ENCODE peak calls at places on chromosomes 13 and 19, in seven cellular contexts. One of them, this sample, is unnamed.
A peak's percentile ranks its signal among the peaks of the same experiment; 100 is the strongest.

GRCh38 chr13:27026396-27026795 is 145.2 kb downstream of the USP12 start:
- DNase-seq in mesendoderm: no peak
- DNase-seq in H1: no peak
- DNase-seq in neuronal stem cell: no peak
- DNase-seq in H9: peak; percentile 10
- DNase-seq in IMR-90: no peak
- DNase-seq in mesenchymal stem cell: no peak
- DNase-seq in this sample: no peak

GRCh38 chr13:74202129-74202528 is 67.9 kb upstream of the KLF12 start:
- DNase-seq in mesendoderm: no peak
- DNase-seq in H1: no peak
- DNase-seq in neuronal stem cell: no peak
- DNase-seq in H9: no peak
- DNase-seq in IMR-90: no peak
- DNase-seq in mesenchymal stem cell: no peak
- DNase-seq in this sample: no peak

GRCh38 chr19:46265217-46265828 is 31.5 kb upstream of the HIF3A start:
- DNase-seq in mesendoderm: peak; percentile 91
- DNase-seq in H1: peak; percentile 82
- DNase-seq in neuronal stem cell: peak; percentile 81
- DNase-seq in H9: peak; percentile 83
- DNase-seq in IMR-90: peak; percentile 74
- DNase-seq in mesenchymal stem cell: peak; percentile 81
- DNase-seq in this sample: peak; percentile 83

GRCh38 chr19:10719466-10719961 is 1.6 kb downstream of the DNM2 start:
- DNase-seq in mesendoderm: peak; percentile 11
- DNase-seq in H1: no peak
- DNase-seq in neuronal stem cell: no peak
- DNase-seq in H9: no peak
- DNase-seq in IMR-90: no peak
- DNase-seq in mesenchymal stem cell: peak; percentile 5
- DNase-seq in this sample: no peak

GRCh38 chr19:36528921-36529518 is 949 bp upstream of the ZNF260 start:
- DNase-seq in mesendoderm: peak; percentile 57
- DNase-seq in H1: peak; percentile 43
- DNase-seq in neuronal stem cell: no peak
- DNase-seq in H9: peak; percentile 30
- DNase-seq in IMR-90: no peak
- DNase-seq in mesenchymal stem cell: no peak
- DNase-seq in this sample: peak; percentile 4

GRCh38 chr13:113430378-113431110 is 22.7 kb downstream of the ADPRHL1 start:
- DNase-seq in mesendoderm: no peak
- DNase-seq in H1: no peak
- DNase-seq in neuronal stem cell: no peak
- DNase-seq in H9: no peak
- DNase-seq in IMR-90: no peak
- DNase-seq in mesenchymal stem cell: no peak
- DNase-seq in this sample: no peak

GRCh38 chr19:12544401-12544876 is 6.8 kb downstream of the ZNF564 start:
- DNase-seq in mesendoderm: no peak
- DNase-seq in H1: no peak
- DNase-seq in neuronal stem cell: no peak
- DNase-seq in H9: no peak
- DNase-seq in IMR-90: peak; percentile 19
- DNase-seq in mesenchymal stem cell: no peak
- DNase-seq in this sample: peak; percentile 63

GRCh38 chr13:33009019-33009418 is 7.2 kb upstream of the KL start:
- DNase-seq in mesendoderm: no peak
- DNase-seq in H1: no peak
- DNase-seq in neuronal stem cell: no peak
- DNase-seq in H9: no peak
- DNase-seq in IMR-90: no peak
- DNase-seq in mesenchymal stem cell: no peak
- DNase-seq in this sample: no peak

GRCh38 chr13:42056146-42056545 is 7.7 kb downstream of the DGKH start:
- DNase-seq in mesendoderm: no peak
- DNase-seq in H1: no peak
- DNase-seq in neuronal stem cell: no peak
- DNase-seq in H9: no peak
- DNase-seq in IMR-90: no peak
- DNase-seq in mesenchymal stem cell: no peak
- DNase-seq in this sample: no peak

GRCh38 chr13:72696590-72696989 is 30.8 kb downstream of the MZT1 start:
- DNase-seq in mesendoderm: no peak
- DNase-seq in H1: no peak
- DNase-seq in neuronal stem cell: no peak
- DNase-seq in H9: no peak
- DNase-seq in IMR-90: peak; percentile 10
- DNase-seq in mesenchymal stem cell: peak; percentile 18
- DNase-seq in this sample: no peak

DNA sequence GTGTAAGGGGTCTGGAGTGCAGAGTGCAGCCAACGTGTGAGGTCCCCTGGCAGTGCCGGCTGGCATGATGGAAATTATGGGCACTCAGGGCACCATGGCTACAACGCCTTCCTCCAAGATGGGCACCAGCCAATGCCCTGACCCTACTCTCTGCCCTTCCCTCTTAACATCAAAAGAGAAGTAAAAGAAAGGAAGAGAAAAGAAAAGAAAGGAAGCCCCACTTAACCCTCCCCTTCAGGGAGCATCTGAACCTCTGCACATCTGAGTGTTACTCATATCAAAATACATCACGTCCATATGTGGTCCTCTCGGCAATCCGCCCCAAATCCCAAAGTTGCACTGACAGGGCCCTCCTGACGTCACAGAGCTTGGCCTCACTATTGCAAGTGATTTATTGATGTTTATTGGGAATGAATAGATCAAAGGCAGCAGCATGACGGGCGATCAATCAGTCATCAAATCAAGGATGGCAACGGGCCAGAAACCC is 1.4 kb downstream of the TSHZ3 start:
- DNase-seq in mesendoderm: no peak
- DNase-seq in H1: no peak
- DNase-seq in neuronal stem cell: no peak
- DNase-seq in H9: no peak
- DNase-seq in IMR-90: peak; percentile 87
- DNase-seq in mesenchymal stem cell: no peak
- DNase-seq in this sample: no peak
- H2BK120ac ChIP-seq in mesendoderm: no peak overlapping the region
- H2BK120ac ChIP-seq in H1: no peak overlapping the region
- H2BK120ac ChIP-seq in neuronal stem cell: no peak overlapping the region
- H2BK120ac ChIP-seq in H9: no peak overlapping the region
- H2BK120ac ChIP-seq in IMR-90: peak overlapping the region; percentile 45
- H2BK120ac ChIP-seq in mesenchymal stem cell: no peak overlapping the region
- H2BK120ac ChIP-seq in this sample: no peak overlapping the region

GRCh38 chr19:55857974-55858373 is 21.6 kb downstream of the NLRP4 start:
- DNase-seq in mesendoderm: no peak
- DNase-seq in H1: no peak
- DNase-seq in neuronal stem cell: no peak
- DNase-seq in H9: no peak
- DNase-seq in IMR-90: no peak
- DNase-seq in mesenchymal stem cell: no peak
- DNase-seq in this sample: no peak

GRCh38 chr19:55858401-55858800 is 22.1 kb downstream of the NLRP4 start:
- DNase-seq in mesendoderm: no peak
- DNase-seq in H1: no peak
- DNase-seq in neuronal stem cell: no peak
- DNase-seq in H9: no peak
- DNase-seq in IMR-90: no peak
- DNase-seq in mesenchymal stem cell: no peak
- DNase-seq in this sample: no peak

GRCh38 chr19:55857149-55857548 is 20.8 kb downstream of the NLRP4 start:
- DNase-seq in mesendoderm: no peak
- DNase-seq in H1: no peak
- DNase-seq in neuronal stem cell: no peak
- DNase-seq in H9: no peak
- DNase-seq in IMR-90: no peak
- DNase-seq in mesenchymal stem cell: no peak
- DNase-seq in this sample: no peak

DNA sequence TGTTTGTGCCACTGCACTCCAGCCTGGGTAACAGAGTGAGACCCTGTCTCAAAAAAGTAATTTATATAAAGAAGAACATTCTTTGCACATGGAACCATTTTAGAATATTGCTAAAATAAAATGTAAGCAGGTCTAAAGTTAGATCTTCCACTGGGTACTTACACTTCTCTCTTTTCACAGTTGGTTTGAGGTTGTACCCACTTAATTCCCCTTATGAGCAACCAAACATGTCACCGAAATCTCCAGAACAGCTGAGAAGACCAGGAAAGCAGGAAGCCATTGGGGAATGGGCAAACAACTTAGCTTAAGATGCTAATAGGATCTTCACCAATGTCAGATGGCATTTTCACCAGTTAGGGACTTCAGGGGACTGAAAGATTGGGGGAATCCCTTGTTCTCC is 18.8 kb downstream of the NLRP4 start:
- DNase-seq in mesendoderm: no peak
- DNase-seq in H1: no peak
- DNase-seq in neuronal stem cell: no peak
- DNase-seq in H9: no peak
- DNase-seq in IMR-90: no peak
- DNase-seq in mesenchymal stem cell: no peak
- DNase-seq in this sample: no peak
- H3K4me1 ChIP-seq in mesendoderm: no peaks in the 10 kb centered on the region
- H3K4me1 ChIP-seq in H1: no peaks in the 10 kb centered on the region
- H3K4me1 ChIP-seq in neuronal stem cell: no peaks in the 10 kb centered on the region
- H3K4me1 ChIP-seq in H9: no peaks in the 10 kb centered on the region
- H3K4me1 ChIP-seq in IMR-90: no peaks in the 10 kb centered on the region
- H3K4me1 ChIP-seq in mesenchymal stem cell: no peaks in the 10 kb centered on the region
- H3K4me1 ChIP-seq in this sample: no peaks in the 10 kb centered on the region

GRCh38 chr19:48881741-48882657 is 9.8 kb downstream of the PPP1R15A start:
- DNase-seq in mesendoderm: peak; percentile 71
- DNase-seq in H1: peak; percentile 83
- DNase-seq in neuronal stem cell: no peak
- DNase-seq in H9: peak; percentile 85
- DNase-seq in IMR-90: no peak
- DNase-seq in mesenchymal stem cell: peak; percentile 71
- DNase-seq in this sample: peak; percentile 69
- H2BK120ac ChIP-seq in mesendoderm: no peak overlapping the region
- H2BK120ac ChIP-seq in H1: no peak overlapping the region
- H2BK120ac ChIP-seq in neuronal stem cell: no peak overlapping the region
- H2BK120ac ChIP-seq in H9: no peak overlapping the region
- H2BK120ac ChIP-seq in IMR-90: no peak overlapping the region
- H2BK120ac ChIP-seq in mesenchymal stem cell: no peak overlapping the region
- H2BK120ac ChIP-seq in this sample: no peak overlapping the region

DNA sequence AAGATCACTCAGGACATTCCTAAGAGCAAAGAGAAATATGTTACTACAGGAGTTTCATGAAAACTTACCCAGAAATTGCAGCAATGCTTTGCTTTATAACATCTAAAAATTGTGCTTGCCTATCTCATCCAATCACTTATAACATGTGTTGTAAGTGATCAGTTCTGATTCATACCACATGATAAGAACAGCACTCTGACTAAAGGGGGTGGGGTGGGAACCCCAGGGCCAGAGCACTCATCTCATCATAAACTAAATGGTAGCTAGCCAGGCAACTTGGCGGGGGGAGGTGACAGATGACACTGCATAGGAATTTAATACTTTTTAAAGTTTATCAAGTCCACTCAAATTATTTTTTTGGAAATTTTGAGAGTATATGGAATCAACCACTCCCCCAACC is 42.1 kb downstream of the FOXO1 start:
- DNase-seq in mesendoderm: peak; percentile 78
- DNase-seq in H1: no peak
- DNase-seq in neuronal stem cell: no peak
- DNase-seq in H9: no peak
- DNase-seq in IMR-90: no peak
- DNase-seq in mesenchymal stem cell: no peak
- DNase-seq in this sample: no peak
- H3K4me1 ChIP-seq in mesendoderm: no peaks in the 10 kb centered on the region
- H3K4me1 ChIP-seq in H1: peaks cover 18% of the 10 kb centered on the region
- H3K4me1 ChIP-seq in neuronal stem cell: peaks cover 3% of the 10 kb centered on the region
- H3K4me1 ChIP-seq in H9: peaks cover 11% of the 10 kb centered on the region
- H3K4me1 ChIP-seq in IMR-90: no peaks in the 10 kb centered on the region
- H3K4me1 ChIP-seq in mesenchymal stem cell: peaks cover 1% of the 10 kb centered on the region
- H3K4me1 ChIP-seq in this sample: peaks cover 4% of the 10 kb centered on the region

GRCh38 chr19:18478545-18479311 is 40.8 kb upstream of the ISYNA1 start:
- DNase-seq in mesendoderm: peak; percentile 84
- DNase-seq in H1: no peak
- DNase-seq in neuronal stem cell: no peak
- DNase-seq in H9: no peak
- DNase-seq in IMR-90: peak; percentile 94
- DNase-seq in mesenchymal stem cell: peak; percentile 97
- DNase-seq in this sample: peak; percentile 93
- H2BK120ac ChIP-seq in mesendoderm: no peak overlapping the region
- H2BK120ac ChIP-seq in H1: no peak overlapping the region
- H2BK120ac ChIP-seq in neuronal stem cell: no peak overlapping the region
- H2BK120ac ChIP-seq in H9: no peak overlapping the region
- H2BK120ac ChIP-seq in IMR-90: peak overlapping the region; percentile 88
- H2BK120ac ChIP-seq in mesenchymal stem cell: peak overlapping the region; percentile 87
- H2BK120ac ChIP-seq in this sample: peak overlapping the region; percentile 34

GRCh38 chr19:54906819-54907218 is 871 bp downstream of the NCR1 start:
- DNase-seq in mesendoderm: no peak
- DNase-seq in H1: no peak
- DNase-seq in neuronal stem cell: no peak
- DNase-seq in H9: no peak
- DNase-seq in IMR-90: no peak
- DNase-seq in mesenchymal stem cell: no peak
- DNase-seq in this sample: no peak
- H3K4me1 ChIP-seq in mesendoderm: peaks cover 4% of the 10 kb centered on the region
- H3K4me1 ChIP-seq in H1: peaks cover 3% of the 10 kb centered on the region
- H3K4me1 ChIP-seq in neuronal stem cell: peaks cover 3% of the 10 kb centered on the region
- H3K4me1 ChIP-seq in H9: peaks cover 4% of the 10 kb centered on the region
- H3K4me1 ChIP-seq in IMR-90: no peaks in the 10 kb centered on the region
- H3K4me1 ChIP-seq in mesenchymal stem cell: no peaks in the 10 kb centered on the region
- H3K4me1 ChIP-seq in this sample: peaks cover 12% of the 10 kb centered on the region

GRCh38 chr13:52931913-52932312 is 83.5 kb upstream of the PCDH8 start:
- DNase-seq in mesendoderm: no peak
- DNase-seq in H1: no peak
- DNase-seq in neuronal stem cell: no peak
- DNase-seq in H9: no peak
- DNase-seq in IMR-90: no peak
- DNase-seq in mesenchymal stem cell: no peak
- DNase-seq in this sample: no peak

GRCh38 chr13:52938065-52938464 is 89.6 kb upstream of the PCDH8 start:
- DNase-seq in mesendoderm: no peak
- DNase-seq in H1: no peak
- DNase-seq in neuronal stem cell: no peak
- DNase-seq in H9: no peak
- DNase-seq in IMR-90: no peak
- DNase-seq in mesenchymal stem cell: no peak
- DNase-seq in this sample: no peak

GRCh38 chr13:52929826-52930225 is 81.4 kb upstream of the PCDH8 start:
- DNase-seq in mesendoderm: no peak
- DNase-seq in H1: no peak
- DNase-seq in neuronal stem cell: no peak
- DNase-seq in H9: no peak
- DNase-seq in IMR-90: no peak
- DNase-seq in mesenchymal stem cell: no peak
- DNase-seq in this sample: no peak

GRCh38 chr13:52933547-52934167 is 85.2 kb upstream of the PCDH8 start:
- DNase-seq in mesendoderm: no peak
- DNase-seq in H1: no peak
- DNase-seq in neuronal stem cell: no peak
- DNase-seq in H9: no peak
- DNase-seq in IMR-90: no peak
- DNase-seq in mesenchymal stem cell: no peak
- DNase-seq in this sample: no peak
- H2BK120ac ChIP-seq in mesendoderm: no peak overlapping the region
- H2BK120ac ChIP-seq in H1: no peak overlapping the region
- H2BK120ac ChIP-seq in neuronal stem cell: peak overlapping the region; percentile 69
- H2BK120ac ChIP-seq in H9: no peak overlapping the region
- H2BK120ac ChIP-seq in IMR-90: no peak overlapping the region
- H2BK120ac ChIP-seq in mesenchymal stem cell: no peak overlapping the region
- H2BK120ac ChIP-seq in this sample: no peak overlapping the region

This sample was measured in trophoblast cell.